ENCODE peak calls at places on chromosomes 5 and 9, in ten cellular contexts. C is fibroblast of pulmonary artery, L is esophagus squamous epithelium, W is ovary, J is AG09319, G is OCI-LY7, R is HFFc6, Q is tibial artery, Z is fibroblast of mammary gland, B is psoas muscle. K is an unnamed sample.

GRCh38 chr5:173468821-173469251 is 140.6 kb upstream of the STC2 start:
- DNase-seq in C (peak), L (no peak), W (no peak), J (no peak), G (no peak), R (no peak), Q (no peak), Z (peak), B (peak), K (no peak)

GRCh38 chr5:18992264-18992663 is 995.7 kb downstream of the CDH18 start:
- DNase-seq in C (no peak), L (no peak), W (no peak), J (no peak), G (no peak), R (no peak), Q (no peak), Z (no peak), B (no peak), K (no peak)

GRCh38 chr9:31394040-31394473 is 990.4 kb upstream of the ACO1 start:
- DNase-seq in C (peak), L (no peak), W (no peak), J (no peak), G (no peak), R (no peak), Q (no peak), Z (peak), B (no peak), K (no peak)

GRCh38 chr5:173303878-173304590 is 24.2 kb downstream of the STC2 start:
- DNase-seq in C (no peak), L (no peak), W (no peak), J (no peak), G (no peak), R (no peak), Q (no peak), Z (no peak), B (no peak), K (peak)

GRCh38 chr9:135500071-135500524 is 384 bp upstream of the MRPS2 start:
- DNase-seq in C (peak), L (no peak), W (no peak), J (no peak), G (peak), R (peak), Q (no peak), Z (peak), B (no peak), K (no peak)

GRCh38 chr5:122306461-122306860 is 5.6 kb upstream of the SNCAIP start:
- DNase-seq in C (no peak), L (no peak), W (no peak), J (no peak), G (no peak), R (no peak), Q (no peak), Z (no peak), B (no peak), K (no peak)

GRCh38 chr5:421901-422300 is 21.1 kb upstream of the EXOC3 start:
- DNase-seq in C (no peak), L (no peak), W (no peak), J (no peak), G (no peak), R (no peak), Q (peak), Z (no peak), B (peak), K (no peak)

GRCh38 chr5:150299571-150300327 is 3.0 kb downstream of the ARSI start:
- DNase-seq in C (no peak), L (no peak), W (no peak), J (no peak), G (no peak), R (peak), Q (no peak), Z (peak), B (no peak), K (no peak)

GRCh38 chr9:80378669-80379293 is 807.0 kb downstream of the TLE4 start:
- DNase-seq in C (no peak), L (no peak), W (no peak), J (no peak), G (no peak), R (no peak), Q (no peak), Z (no peak), B (no peak), K (no peak)

GRCh38 chr5:38755171-38755570 is 90.6 kb upstream of the OSMR start:
- DNase-seq in C (peak), L (no peak), W (no peak), J (no peak), G (no peak), R (peak), Q (no peak), Z (peak), B (no peak), K (no peak)

GRCh38 chr5:180291234-180291940 is 496 bp downstream of the MAPK9 start:
- DNase-seq in C (no peak), L (no peak), W (no peak), J (no peak), G (peak), R (no peak), Q (no peak), Z (no peak), B (no peak), K (peak)

GRCh38 chr5:173016621-173017046 is 33.1 kb downstream of the ATP6V0E1 start:
- DNase-seq in C (peak), L (no peak), W (peak), J (peak), G (no peak), R (peak), Q (no peak), Z (peak), B (no peak), K (no peak)

GRCh38 chr9:96688745-96689464 is 33.8 kb upstream of the PRXL2C start:
- DNase-seq in C (no peak), L (no peak), W (no peak), J (no peak), G (no peak), R (no peak), Q (no peak), Z (no peak), B (no peak), K (no peak)

GRCh38 chr9:121073038-121073437 is 1.7 kb upstream of the CNTRL start:
- DNase-seq in C (peak), L (no peak), W (peak), J (peak), G (peak), R (peak), Q (peak), Z (peak), B (peak), K (no peak)

GRCh38 chr9:91824591-91825339 is 125.3 kb downstream of the ROR2 start:
- DNase-seq in C (peak), L (no peak), W (no peak), J (peak), G (no peak), R (no peak), Q (peak), Z (peak), B (no peak), K (no peak)

GRCh38 chr9:101915479-101915878 is 177.0 kb upstream of the GRIN3A start:
- DNase-seq in C (no peak), L (no peak), W (no peak), J (no peak), G (no peak), R (no peak), Q (no peak), Z (peak), B (no peak), K (no peak)

GRCh38 chr9:127285957-127286356 is 21.4 kb downstream of the GARNL3 start:
- DNase-seq in C (peak), L (no peak), W (no peak), J (no peak), G (no peak), R (no peak), Q (no peak), Z (no peak), B (no peak), K (no peak)

GRCh38 chr5:179834120-179834519 is 13.4 kb downstream of the SQSTM1 start:
- DNase-seq in C (no peak), L (no peak), W (no peak), J (no peak), G (no peak), R (no peak), Q (no peak), Z (no peak), B (no peak), K (no peak)

GRCh38 chr9:24602687-24603352 is 57.1 kb upstream of the IZUMO3 start:
- DNase-seq in C (peak), L (no peak), W (no peak), J (no peak), G (no peak), R (no peak), Q (no peak), Z (peak), B (no peak), K (no peak)

GRCh38 chr5:144088211-144088965 is 82.1 kb downstream of the YIPF5 start:
- DNase-seq in C (peak), L (no peak), W (no peak), J (no peak), G (no peak), R (no peak), Q (no peak), Z (no peak), B (no peak), K (no peak)

GRCh38 chr9:78973906-78974305 is 597.9 kb upstream of the TLE4 start:
- DNase-seq in C (peak), L (no peak), W (no peak), J (peak), G (no peak), R (peak), Q (no peak), Z (peak), B (no peak), K (no peak)

GRCh38 chr5:80711938-80712337 is 57.2 kb upstream of the DHFR start:
- DNase-seq in C (peak), L (no peak), W (no peak), J (no peak), G (no peak), R (peak), Q (no peak), Z (peak), B (no peak), K (peak)

GRCh38 chr9:89483592-89484474 is 14.1 kb downstream of the SEMA4D start:
- DNase-seq in C (no peak), L (no peak), W (no peak), J (no peak), G (peak), R (no peak), Q (no peak), Z (no peak), B (no peak), K (no peak)

GRCh38 chr9:136748656-136749551 is 579 bp upstream of the LCN6 start:
- DNase-seq in C (no peak), L (no peak), W (no peak), J (no peak), G (no peak), R (no peak), Q (no peak), Z (no peak), B (no peak), K (no peak)

DNA sequence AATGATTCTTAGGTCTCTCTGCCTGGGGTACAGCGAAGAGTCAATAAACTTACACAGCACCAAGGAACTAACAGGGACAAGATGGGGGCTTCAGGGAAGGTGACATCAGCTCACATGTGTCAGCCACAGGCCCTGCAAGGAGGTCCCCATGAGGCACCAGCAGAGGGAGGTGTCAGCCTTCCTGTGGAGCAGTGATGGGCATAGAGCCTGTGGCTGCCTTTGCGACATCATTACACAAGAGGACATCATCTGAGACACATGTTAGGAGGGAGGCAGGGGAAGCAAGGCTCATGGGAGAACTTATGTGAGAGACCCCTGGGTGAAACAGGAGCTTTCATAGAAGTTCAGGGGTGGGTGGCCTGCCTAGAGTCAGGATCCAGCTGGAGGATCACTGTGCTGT is 389.6 kb downstream of the SEMA5A start:
- DNase-seq in C (peak), L (no peak), W (no peak), J (peak), G (peak), R (peak), Q (no peak), Z (peak), B (peak), K (peak)
- TF ChIP-seq CTCF in C (peak), L (no peak), W (no peak), J (peak), G (peak), R (peak), Q (peak), Z (peak), B (peak), K (peak)

DNA sequence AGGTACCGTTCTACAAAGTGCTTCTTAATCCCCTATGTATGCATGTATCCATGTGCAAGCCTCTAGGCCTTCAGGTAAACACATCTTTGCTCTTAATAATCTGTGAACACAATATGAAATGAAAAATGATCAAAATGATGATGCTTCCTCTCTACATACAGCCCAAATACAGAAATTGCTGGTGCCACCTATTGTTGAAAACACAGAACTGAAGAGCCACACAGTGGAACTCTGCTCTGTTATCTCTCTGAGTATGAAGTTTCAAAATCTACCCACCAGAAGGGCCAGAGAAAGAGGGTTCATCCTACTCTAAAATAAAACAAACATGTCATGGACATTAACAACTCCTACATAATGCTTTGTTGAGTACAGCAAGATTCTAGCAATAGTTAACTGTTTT is 71.3 kb downstream of the GLIS3 start:
- DNase-seq in C (peak), L (no peak), W (no peak), J (no peak), G (no peak), R (peak), Q (no peak), Z (peak), B (no peak), K (no peak)
- TF ChIP-seq CTCF in C (peak), L (peak), W (no peak), J (peak), G (peak), R (peak), Q (peak), Z (peak), B (peak), K (peak)

GRCh38 chr5:103505581-103506305 is 56.8 kb downstream of the NUDT12 start:
- DNase-seq in C (peak), L (no peak), W (no peak), J (peak), G (no peak), R (peak), Q (no peak), Z (peak), B (no peak), K (no peak)
- TF ChIP-seq CTCF in C (no peak), L (no peak), W (no peak), J (no peak), G (no peak), R (no peak), Q (no peak), Z (no peak), B (no peak), K (no peak)

GRCh38 chr5:168422431-168422830 is 63.8 kb upstream of the RARS1 start:
- DNase-seq in C (no peak), L (no peak), W (no peak), J (no peak), G (no peak), R (no peak), Q (no peak), Z (peak), B (no peak), K (no peak)
- TF ChIP-seq CTCF in C (peak), L (no peak), W (no peak), J (no peak), G (peak), R (peak), Q (no peak), Z (peak), B (no peak), K (no peak)